ENCODE peak calls at places on chromosomes 3 and 15, in seven cellular contexts. One of them, this sample, is unnamed.
A peak's percentile ranks its signal among the peaks of the same experiment; 100 is the strongest.

GRCh38 chr3:155741598-155741997 is 3.3 kb downstream of the PLCH1 start:
- DNase-seq in HL-60: no peak
- DNase-seq in K562: no peak
- DNase-seq in HepG2: no peak
- DNase-seq in GM23338: no peak
- DNase-seq in endothelial cell of umbilical vein: no peak
- DNase-seq in HCT116: no peak
- DNase-seq in this sample: no peak

GRCh38 chr3:4271834-4272233 is 31.3 kb upstream of the SETMAR start:
- DNase-seq in K562: peak; percentile 39
- DNase-seq in GM23338: peak; percentile 80
- DNase-seq in HepG2: peak; percentile 8
- DNase-seq in HL-60: no peak
- DNase-seq in endothelial cell of umbilical vein: peak; percentile 35
- DNase-seq in HCT116: peak; percentile 19
- DNase-seq in this sample: no peak

GRCh38 chr3:60182697-60183096 is 1068.6 kb downstream of the FHIT start:
- DNase-seq in HCT116: no peak
- DNase-seq in HL-60: no peak
- DNase-seq in K562: no peak
- DNase-seq in HepG2: no peak
- DNase-seq in endothelial cell of umbilical vein: no peak
- DNase-seq in GM23338: peak; percentile 15
- DNase-seq in this sample: no peak

GRCh38 chr3:28013864-28014473 is 227.4 kb upstream of the CMC1 start:
- DNase-seq in K562: no peak
- DNase-seq in endothelial cell of umbilical vein: no peak
- DNase-seq in HepG2: no peak
- DNase-seq in HCT116: no peak
- DNase-seq in HL-60: no peak
- DNase-seq in GM23338: no peak
- DNase-seq in this sample: no peak

GRCh38 chr15:72554471-72555425 is 80.6 kb downstream of the ARIH1 start:
- DNase-seq in endothelial cell of umbilical vein: peak; percentile 67
- DNase-seq in HCT116: no peak
- DNase-seq in HepG2: peak; percentile 4
- DNase-seq in HL-60: no peak
- DNase-seq in K562: no peak
- DNase-seq in GM23338: no peak
- DNase-seq in this sample: no peak

GRCh38 chr3:16174389-16174788 is at the start of gene GALNT15:
- DNase-seq in endothelial cell of umbilical vein: peak; percentile 86
- DNase-seq in HepG2: no peak
- DNase-seq in K562: no peak
- DNase-seq in HL-60: no peak
- DNase-seq in HCT116: no peak
- DNase-seq in GM23338: no peak
- DNase-seq in this sample: peak; percentile 86

GRCh38 chr3:107962946-107963345 is 127.9 kb downstream of the CD47 start:
- DNase-seq in HCT116: no peak
- DNase-seq in endothelial cell of umbilical vein: peak; percentile 47
- DNase-seq in K562: no peak
- DNase-seq in HL-60: no peak
- DNase-seq in GM23338: no peak
- DNase-seq in HepG2: no peak
- DNase-seq in this sample: no peak

GRCh38 chr3:156161172-156161571 is 40.8 kb downstream of the KCNAB1 start:
- DNase-seq in endothelial cell of umbilical vein: peak; percentile 42
- DNase-seq in HL-60: no peak
- DNase-seq in HCT116: no peak
- DNase-seq in GM23338: no peak
- DNase-seq in HepG2: no peak
- DNase-seq in K562: no peak
- DNase-seq in this sample: no peak

GRCh38 chr3:151219056-151219455 is 16.0 kb upstream of the GPR171 start:
- DNase-seq in K562: no peak
- DNase-seq in HepG2: no peak
- DNase-seq in HL-60: no peak
- DNase-seq in HCT116: peak; percentile 43
- DNase-seq in GM23338: no peak
- DNase-seq in endothelial cell of umbilical vein: no peak
- DNase-seq in this sample: no peak

GRCh38 chr3:58999134-58999778 is 50.6 kb downstream of the CFAP20DC start:
- DNase-seq in HCT116: no peak
- DNase-seq in HepG2: no peak
- DNase-seq in GM23338: no peak
- DNase-seq in endothelial cell of umbilical vein: no peak
- DNase-seq in K562: peak; percentile 27
- DNase-seq in HL-60: no peak
- DNase-seq in this sample: no peak

GRCh38 chr15:52050416-52050815 is 31.4 kb downstream of the MAPK6 start:
- DNase-seq in HCT116: no peak
- DNase-seq in GM23338: no peak
- DNase-seq in K562: no peak
- DNase-seq in HepG2: no peak
- DNase-seq in endothelial cell of umbilical vein: no peak
- DNase-seq in HL-60: no peak
- DNase-seq in this sample: no peak

GRCh38 chr3:43531835-43532234 is 90.0 kb downstream of the ANO10 start:
- DNase-seq in GM23338: no peak
- DNase-seq in HL-60: no peak
- DNase-seq in HepG2: peak; percentile 9
- DNase-seq in K562: no peak
- DNase-seq in HCT116: no peak
- DNase-seq in endothelial cell of umbilical vein: peak; percentile 23
- DNase-seq in this sample: no peak

GRCh38 chr15:77710171-77710570 is 77.5 kb upstream of the LINGO1 start:
- DNase-seq in HL-60: no peak
- DNase-seq in HepG2: no peak
- DNase-seq in endothelial cell of umbilical vein: no peak
- DNase-seq in HCT116: no peak
- DNase-seq in GM23338: no peak
- DNase-seq in K562: no peak
- DNase-seq in this sample: no peak

GRCh38 chr3:132342615-132343014 is 25.4 kb downstream of the ACP3 start:
- DNase-seq in endothelial cell of umbilical vein: no peak
- DNase-seq in GM23338: no peak
- DNase-seq in HepG2: no peak
- DNase-seq in K562: no peak
- DNase-seq in HL-60: no peak
- DNase-seq in HCT116: no peak
- DNase-seq in this sample: no peak

GRCh38 chr15:93089855-93090305 is 869 bp upstream of the RGMA start:
- DNase-seq in HL-60: no peak
- DNase-seq in K562: no peak
- DNase-seq in HCT116: no peak
- DNase-seq in HepG2: no peak
- DNase-seq in endothelial cell of umbilical vein: no peak
- DNase-seq in GM23338: no peak
- DNase-seq in this sample: no peak

GRCh38 chr15:66701422-66702034 is 508 bp upstream of the SMAD6 start:
- DNase-seq in endothelial cell of umbilical vein: no peak
- DNase-seq in HepG2: peak; percentile 42
- DNase-seq in GM23338: peak; percentile 53
- DNase-seq in K562: no peak
- DNase-seq in HCT116: peak; percentile 27
- DNase-seq in HL-60: no peak
- DNase-seq in this sample: peak; percentile 89

GRCh38 chr3:45869638-45870037 is 16.7 kb upstream of the CCR9 start:
- DNase-seq in HepG2: no peak
- DNase-seq in HCT116: no peak
- DNase-seq in endothelial cell of umbilical vein: no peak
- DNase-seq in K562: no peak
- DNase-seq in HL-60: no peak
- DNase-seq in GM23338: no peak
- DNase-seq in this sample: no peak

GRCh38 chr3:49017978-49018706 is at the start of gene DALRD3:
- DNase-seq in endothelial cell of umbilical vein: peak; percentile 68
- DNase-seq in K562: peak; percentile 78
- DNase-seq in HL-60: peak; percentile 84
- DNase-seq in GM23338: peak; percentile 92
- DNase-seq in HCT116: peak; percentile 79
- DNase-seq in HepG2: peak; percentile 72
- DNase-seq in this sample: peak; percentile 92

GRCh38 chr15:72472907-72473669 is 1.0 kb upstream of the ARIH1 start:
- DNase-seq in GM23338: no peak
- DNase-seq in HCT116: no peak
- DNase-seq in endothelial cell of umbilical vein: no peak
- DNase-seq in HL-60: no peak
- DNase-seq in HepG2: no peak
- DNase-seq in K562: no peak
- DNase-seq in this sample: no peak

GRCh38 chr3:131083190-131083863 is 56.6 kb downstream of the NEK11 start:
- DNase-seq in HCT116: no peak
- DNase-seq in endothelial cell of umbilical vein: no peak
- DNase-seq in GM23338: peak; percentile 43
- DNase-seq in HL-60: no peak
- DNase-seq in K562: no peak
- DNase-seq in HepG2: no peak
- DNase-seq in this sample: peak; percentile 61

GRCh38 chr3:111472556-111472955 is 69.4 kb upstream of the CD96 start:
- DNase-seq in HepG2: no peak
- DNase-seq in GM23338: peak; percentile 38
- DNase-seq in K562: no peak
- DNase-seq in endothelial cell of umbilical vein: no peak
- DNase-seq in HCT116: no peak
- DNase-seq in HL-60: no peak
- DNase-seq in this sample: no peak

GRCh38 chr3:33385423-33385822 is 54.8 kb downstream of the UBP1 start:
- DNase-seq in HepG2: no peak
- DNase-seq in endothelial cell of umbilical vein: no peak
- DNase-seq in HL-60: no peak
- DNase-seq in K562: peak; percentile 85
- DNase-seq in HCT116: no peak
- DNase-seq in GM23338: no peak
- DNase-seq in this sample: no peak

GRCh38 chr3:30044515-30044914 is 561.9 kb upstream of the TGFBR2 start:
- DNase-seq in GM23338: peak; percentile 13
- DNase-seq in HepG2: no peak
- DNase-seq in K562: no peak
- DNase-seq in HCT116: no peak
- DNase-seq in endothelial cell of umbilical vein: no peak
- DNase-seq in HL-60: no peak
- DNase-seq in this sample: no peak

GRCh38 chr3:132695422-132695821 is 26.8 kb downstream of the NPHP3 start:
- DNase-seq in K562: no peak
- DNase-seq in HCT116: no peak
- DNase-seq in HL-60: no peak
- DNase-seq in HepG2: no peak
- DNase-seq in GM23338: no peak
- DNase-seq in endothelial cell of umbilical vein: peak; percentile 34
- DNase-seq in this sample: no peak

GRCh38 chr3:43953814-43954241 is 263.1 kb downstream of the ABHD5 start:
- DNase-seq in K562: no peak
- DNase-seq in HepG2: no peak
- DNase-seq in GM23338: no peak
- DNase-seq in HL-60: no peak
- DNase-seq in endothelial cell of umbilical vein: no peak
- DNase-seq in HCT116: peak; percentile 16
- DNase-seq in this sample: no peak

GRCh38 chr15:54131410-54131809 is 153.2 kb downstream of the UNC13C start:
- DNase-seq in HL-60: no peak
- DNase-seq in HCT116: no peak
- DNase-seq in GM23338: no peak
- DNase-seq in endothelial cell of umbilical vein: no peak
- DNase-seq in K562: no peak
- DNase-seq in HepG2: no peak
- DNase-seq in this sample: no peak

GRCh38 chr3:110237091-110237615 is 834.5 kb upstream of the NECTIN3 start:
- DNase-seq in endothelial cell of umbilical vein: no peak
- DNase-seq in HCT116: no peak
- DNase-seq in HL-60: no peak
- DNase-seq in K562: no peak
- DNase-seq in HepG2: no peak
- DNase-seq in GM23338: peak; percentile 36
- DNase-seq in this sample: no peak

GRCh38 chr3:187139126-187139894 is at the start of gene RPL39L:
- DNase-seq in GM23338: peak; percentile 97
- DNase-seq in HCT116: no peak
- DNase-seq in endothelial cell of umbilical vein: peak; percentile 87
- DNase-seq in HL-60: peak; percentile 56
- DNase-seq in K562: peak; percentile 96
- DNase-seq in HepG2: no peak
- DNase-seq in this sample: peak; percentile 97
- TF ChIP-seq POLR2AphosphoS5 in GM23338: peak; percentile 91
- TF ChIP-seq POLR2AphosphoS5 in HCT116: no peak
- TF ChIP-seq POLR2AphosphoS5 in endothelial cell of umbilical vein: peak; percentile 70
- TF ChIP-seq POLR2AphosphoS5 in HL-60: peak; percentile 39
- TF ChIP-seq POLR2AphosphoS5 in K562: peak; percentile 91
- TF ChIP-seq POLR2AphosphoS5 in HepG2: no peak
- TF ChIP-seq POLR2AphosphoS5 in this sample: peak; percentile 82

GRCh38 chr15:29822100-29822684 is at the start of gene TJP1:
- DNase-seq in GM23338: peak; percentile 88
- DNase-seq in K562: peak; percentile 87
- DNase-seq in HepG2: peak; percentile 39
- DNase-seq in endothelial cell of umbilical vein: peak; percentile 72
- DNase-seq in HL-60: no peak
- DNase-seq in HCT116: no peak
- DNase-seq in this sample: no peak
- TF ChIP-seq POLR2AphosphoS5 in GM23338: peak; percentile 87
- TF ChIP-seq POLR2AphosphoS5 in K562: peak; percentile 73
- TF ChIP-seq POLR2AphosphoS5 in HepG2: peak; percentile 69
- TF ChIP-seq POLR2AphosphoS5 in endothelial cell of umbilical vein: peak; percentile 86
- TF ChIP-seq POLR2AphosphoS5 in HL-60: no peak
- TF ChIP-seq POLR2AphosphoS5 in HCT116: peak; percentile 90
- TF ChIP-seq POLR2AphosphoS5 in this sample: peak; percentile 67

DNA sequence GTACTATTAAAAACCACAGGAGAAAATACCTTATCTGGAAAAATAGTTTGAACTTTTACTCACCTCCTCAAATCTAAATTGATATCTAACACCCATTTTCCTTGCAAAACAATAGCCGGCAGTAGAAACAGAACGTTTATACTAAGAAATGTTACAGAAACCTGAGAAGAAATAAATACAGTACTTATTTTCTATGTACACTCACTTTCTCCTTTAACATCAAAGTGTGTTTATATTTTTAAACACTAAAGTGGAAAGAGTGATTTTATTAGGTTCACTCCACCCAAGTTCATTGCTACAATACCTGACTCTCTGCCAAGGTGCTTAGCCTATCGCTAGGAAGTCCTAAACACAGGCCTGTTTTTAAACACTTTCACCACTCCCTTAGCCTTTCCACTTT is 87.8 kb upstream of the TJP1 start:
- DNase-seq in HL-60: no peak
- DNase-seq in HepG2: no peak
- DNase-seq in HCT116: no peak
- DNase-seq in K562: no peak
- DNase-seq in GM23338: no peak
- DNase-seq in endothelial cell of umbilical vein: no peak
- DNase-seq in this sample: no peak
- TF ChIP-seq POLR2AphosphoS5 in HL-60: no peak
- TF ChIP-seq POLR2AphosphoS5 in HepG2: no peak
- TF ChIP-seq POLR2AphosphoS5 in HCT116: no peak
- TF ChIP-seq POLR2AphosphoS5 in K562: no peak
- TF ChIP-seq POLR2AphosphoS5 in GM23338: no peak
- TF ChIP-seq POLR2AphosphoS5 in endothelial cell of umbilical vein: no peak
- TF ChIP-seq POLR2AphosphoS5 in this sample: no peak

DNA sequence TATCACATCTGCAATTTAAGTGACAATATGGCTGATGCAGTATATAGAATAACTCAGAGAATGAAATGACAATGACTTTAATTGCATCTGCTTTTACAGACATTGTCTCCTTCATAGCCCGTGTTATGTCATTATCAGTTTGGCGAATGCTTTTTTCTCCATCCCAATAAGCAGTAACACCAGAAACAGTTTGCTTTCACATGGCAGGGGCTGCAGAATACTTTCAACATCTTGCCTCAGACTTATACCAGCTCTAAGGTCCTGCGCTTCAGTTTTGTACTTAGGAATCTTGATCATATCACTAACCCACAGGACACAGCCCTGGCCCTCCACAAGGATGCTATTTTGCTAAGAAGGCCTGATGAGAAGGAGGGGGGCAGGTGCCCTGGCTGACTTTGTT is 49.9 kb upstream of the SPESP1 start:
- DNase-seq in K562: no peak
- DNase-seq in HCT116: no peak
- DNase-seq in HepG2: no peak
- DNase-seq in GM23338: no peak
- DNase-seq in endothelial cell of umbilical vein: no peak
- DNase-seq in HL-60: no peak
- DNase-seq in this sample: no peak
- TF ChIP-seq POLR2AphosphoS5 in K562: no peak
- TF ChIP-seq POLR2AphosphoS5 in HCT116: no peak
- TF ChIP-seq POLR2AphosphoS5 in HepG2: no peak
- TF ChIP-seq POLR2AphosphoS5 in GM23338: no peak
- TF ChIP-seq POLR2AphosphoS5 in endothelial cell of umbilical vein: no peak
- TF ChIP-seq POLR2AphosphoS5 in HL-60: no peak
- TF ChIP-seq POLR2AphosphoS5 in this sample: no peak